ENCODE peak calls at places on chromosomes 5 and 9, in six cellular contexts. One of them, this sample, is unnamed.
A peak's percentile ranks its signal among the peaks of the same experiment; 100 is the strongest.

GRCh38 chr9:137053944-137054931 is at the start of gene ENTPD2:
- DNase-seq in NCI-H524 treated with DMSO at 0.1 percent for 48 hours: no peak
- DNase-seq in NCI-H1694 treated with DMSO at 0.1 percent for 48 hours: no peak
- DNase-seq in ELR: no peak
- DNase-seq in lung: no peak
- DNase-seq in colonic mucosa: peak; percentile 86
- DNase-seq in this sample: peak; percentile 89

GRCh38 chr5:111013011-111013410 is 58.5 kb upstream of the TSLP start:
- DNase-seq in NCI-H1694 treated with DMSO at 0.1 percent for 48 hours: no peak
- DNase-seq in lung: no peak
- DNase-seq in NCI-H524 treated with DMSO at 0.1 percent for 48 hours: no peak
- DNase-seq in colonic mucosa: no peak
- DNase-seq in ELR: peak; percentile 50
- DNase-seq in this sample: no peak

GRCh38 chr9:70480405-70480980 is 66.0 kb upstream of the KLF9 start:
- DNase-seq in ELR: no peak
- DNase-seq in colonic mucosa: peak; percentile 70
- DNase-seq in NCI-H1694 treated with DMSO at 0.1 percent for 48 hours: peak; percentile 30
- DNase-seq in NCI-H524 treated with DMSO at 0.1 percent for 48 hours: peak; percentile 10
- DNase-seq in lung: peak; percentile 75
- DNase-seq in this sample: peak; percentile 80

GRCh38 chr5:72166070-72166979 is 59.0 kb downstream of the MAP1B start:
- DNase-seq in ELR: no peak
- DNase-seq in colonic mucosa: no peak
- DNase-seq in lung: no peak
- DNase-seq in NCI-H524 treated with DMSO at 0.1 percent for 48 hours: no peak
- DNase-seq in NCI-H1694 treated with DMSO at 0.1 percent for 48 hours: peak; percentile 63
- DNase-seq in this sample: no peak

GRCh38 chr9:3963266-3964019 is 336.4 kb downstream of the GLIS3 start:
- DNase-seq in colonic mucosa: peak; percentile 28
- DNase-seq in NCI-H524 treated with DMSO at 0.1 percent for 48 hours: no peak
- DNase-seq in lung: no peak
- DNase-seq in NCI-H1694 treated with DMSO at 0.1 percent for 48 hours: no peak
- DNase-seq in ELR: peak; percentile 93
- DNase-seq in this sample: no peak

GRCh38 chr9:89742660-89743059 is 137.8 kb downstream of the GADD45G start:
- DNase-seq in lung: no peak
- DNase-seq in ELR: no peak
- DNase-seq in NCI-H1694 treated with DMSO at 0.1 percent for 48 hours: no peak
- DNase-seq in colonic mucosa: no peak
- DNase-seq in NCI-H524 treated with DMSO at 0.1 percent for 48 hours: no peak
- DNase-seq in this sample: no peak

GRCh38 chr5:121408778-121409177 is 442.9 kb upstream of the FTMT start:
- DNase-seq in lung: no peak
- DNase-seq in NCI-H524 treated with DMSO at 0.1 percent for 48 hours: no peak
- DNase-seq in colonic mucosa: no peak
- DNase-seq in ELR: no peak
- DNase-seq in NCI-H1694 treated with DMSO at 0.1 percent for 48 hours: no peak
- DNase-seq in this sample: no peak

GRCh38 chr9:27545471-27545870 is 15.9 kb upstream of the MOB3B start:
- DNase-seq in colonic mucosa: peak; percentile 56
- DNase-seq in ELR: no peak
- DNase-seq in lung: no peak
- DNase-seq in NCI-H524 treated with DMSO at 0.1 percent for 48 hours: no peak
- DNase-seq in NCI-H1694 treated with DMSO at 0.1 percent for 48 hours: no peak
- DNase-seq in this sample: no peak

GRCh38 chr9:136122425-136123383 is 4.0 kb upstream of the TMEM250 start:
- DNase-seq in NCI-H1694 treated with DMSO at 0.1 percent for 48 hours: no peak
- DNase-seq in lung: peak; percentile 80
- DNase-seq in NCI-H524 treated with DMSO at 0.1 percent for 48 hours: no peak
- DNase-seq in ELR: peak; percentile 63
- DNase-seq in colonic mucosa: peak; percentile 71
- DNase-seq in this sample: peak; percentile 86

GRCh38 chr5:163259495-163259894 is 177.9 kb upstream of the CCNG1 start:
- DNase-seq in NCI-H524 treated with DMSO at 0.1 percent for 48 hours: no peak
- DNase-seq in lung: no peak
- DNase-seq in NCI-H1694 treated with DMSO at 0.1 percent for 48 hours: no peak
- DNase-seq in ELR: no peak
- DNase-seq in colonic mucosa: no peak
- DNase-seq in this sample: no peak